ENCODE peak calls at places on chromosome 13, in four cellular contexts. E, T, W and H are unnamed samples.

GRCh38 chr13:112248406-112248760 is 127.8 kb upstream of the SPACA7 start:
- DNase-seq in E (no peak), T (no peak), W (no peak), H (peak; percentile 7)

GRCh38 chr13:79530270-79530669 is 49.3 kb downstream of the NDFIP2 start:
- DNase-seq in E (no peak), T (no peak), W (no peak), H (no peak)

GRCh38 chr13:70623260-70623659 is 515.0 kb upstream of the KLHL1 start:
- DNase-seq in E (no peak), T (no peak), W (no peak), H (no peak)

GRCh38 chr13:33279414-33279813 is 6.1 kb downstream of the STARD13 start:
- DNase-seq in E (no peak), T (no peak), W (no peak), H (peak; percentile 77)

GRCh38 chr13:19862511-19863313 is 737 bp downstream of the ZMYM5 start:
- DNase-seq in E (peak; percentile 31), T (peak; percentile 19), W (peak; percentile 47), H (peak; percentile 51)

GRCh38 chr13:84136582-84136981 is 254.3 kb upstream of the SLITRK1 start:
- DNase-seq in E (no peak), T (no peak), W (no peak), H (no peak)

GRCh38 chr13:113327391-113327765 is 30.3 kb downstream of the LAMP1 start:
- DNase-seq in E (no peak), T (no peak), W (no peak), H (no peak)

GRCh38 chr13:23990443-23990842 is 93.1 kb upstream of the C1QTNF9B start:
- DNase-seq in E (no peak), T (no peak), W (no peak), H (no peak)

GRCh38 chr13:114100446-114101320 is 31.7 kb downstream of the RASA3 start:
- DNase-seq in E (peak; percentile 20), T (peak; percentile 82), W (no peak), H (no peak)

GRCh38 chr13:70835349-70835748 is 727.1 kb upstream of the KLHL1 start:
- DNase-seq in E (no peak), T (no peak), W (no peak), H (no peak)

GRCh38 chr13:29993716-29994488 is 143.5 kb upstream of the UBL3 start:
- DNase-seq in E (peak; percentile 58), T (no peak), W (no peak), H (no peak)

GRCh38 chr13:30159446-30159839 is 147.9 kb downstream of the KATNAL1 start:
- DNase-seq in E (no peak), T (no peak), W (no peak), H (no peak)

GRCh38 chr13:40664100-40665060 is 2.1 kb downstream of the FOXO1 start:
- DNase-seq in E (peak; percentile 68), T (peak; percentile 78), W (peak; percentile 70), H (peak; percentile 87)

GRCh38 chr13:21871302-21871862 is 200.5 kb downstream of the FGF9 start:
- DNase-seq in E (no peak), T (no peak), W (no peak), H (no peak)

GRCh38 chr13:102255409-102255808 is 146.4 kb downstream of the FGF14 start:
- DNase-seq in E (no peak), T (no peak), W (no peak), H (no peak)

GRCh38 chr13:102677122-102677521 is 17.7 kb downstream of the METTL21C start:
- DNase-seq in E (no peak), T (no peak), W (no peak), H (no peak)

GRCh38 chr13:43797869-43798268 is 11.1 kb upstream of the ENOX1 start:
- DNase-seq in E (no peak), T (no peak), W (no peak), H (no peak)

GRCh38 chr13:112994084-112994780 is 25.2 kb downstream of the MCF2L start:
- DNase-seq in E (no peak), T (no peak), W (no peak), H (no peak)

GRCh38 chr13:75785130-75785529 is 149.0 kb downstream of the LMO7 start:
- DNase-seq in E (no peak), T (no peak), W (no peak), H (no peak)

GRCh38 chr13:75052616-75053015 is 429.4 kb downstream of the TBC1D4 start:
- DNase-seq in E (no peak), T (no peak), W (no peak), H (no peak)

GRCh38 chr13:75566658-75567057 is 17.1 kb downstream of the UCHL3 start:
- DNase-seq in E (no peak), T (no peak), W (no peak), H (no peak)

GRCh38 chr13:113862766-113863510 is 938 bp downstream of the GAS6 start:
- DNase-seq in E (no peak), T (peak; percentile 60), W (no peak), H (peak; percentile 62)

GRCh38 chr13:30757026-30757425 is 21.7 kb downstream of the ALOX5AP start:
- DNase-seq in E (no peak), T (no peak), W (no peak), H (no peak)

GRCh38 chr13:40776232-40776631 is 5.2 kb upstream of the MRPS31 start:
- DNase-seq in E (no peak), T (no peak), W (no peak), H (no peak)

GRCh38 chr13:44326961-44327360 is 46.7 kb upstream of the SERP2 start:
- DNase-seq in E (no peak), T (no peak), W (no peak), H (no peak)

GRCh38 chr13:23621316-23621645 is 51.1 kb downstream of the TNFRSF19 start:
- DNase-seq in E (no peak), T (no peak), W (no peak), H (no peak)

GRCh38 chr13:22081430-22081829 is 410.6 kb downstream of the FGF9 start:
- DNase-seq in E (no peak), T (no peak), W (no peak), H (no peak)

GRCh38 chr13:60134376-60134775 is 29.4 kb downstream of the DIAPH3 start:
- DNase-seq in E (no peak), T (no peak), W (no peak), H (no peak)

GRCh38 chr13:51614350-51614786 is 30.1 kb downstream of the WDFY2 start:
- DNase-seq in E (peak; percentile 28), T (peak; percentile 41), W (peak; percentile 35), H (no peak)

GRCh38 chr13:108269601-108270328 is at the start of gene TNFSF13B:
- DNase-seq in E (no peak), T (peak; percentile 57), W (peak; percentile 18), H (peak; percentile 23)

GRCh38 chr13:106466691-106467405 is 68.6 kb downstream of the EFNB2 start:
- DNase-seq in E (no peak), T (no peak), W (no peak), H (no peak)

GRCh38 chr13:85366759-85367417 is 432.3 kb downstream of the SLITRK6 start:
- DNase-seq in E (no peak), T (no peak), W (no peak), H (no peak)

GRCh38 chr13:44331446-44331845 is 42.2 kb upstream of the SERP2 start:
- DNase-seq in E (no peak), T (no peak), W (no peak), H (no peak)

GRCh38 chr13:54029720-54030119 is 1001.1 kb downstream of the OLFM4 start:
- DNase-seq in E (no peak), T (no peak), W (no peak), H (no peak)

GRCh38 chr13:113112893-113113845 is 7.6 kb downstream of the F7 start:
- DNase-seq in E (peak; percentile 1), T (no peak), W (no peak), H (no peak)

GRCh38 chr13:26262156-26262555 is 8.2 kb downstream of the CDK8 start:
- DNase-seq in E (no peak), T (no peak), W (no peak), H (no peak)

GRCh38 chr13:26255717-26256277 is 1.9 kb downstream of the CDK8 start:
- DNase-seq in E (no peak), T (no peak), W (no peak), H (no peak)

GRCh38 chr13:26254583-26255102 is 714 bp downstream of the CDK8 start:
- DNase-seq in E (peak; percentile 22), T (peak; percentile 61), W (peak; percentile 54), H (peak; percentile 65)

GRCh38 chr13:26257049-26257448 is 3.1 kb downstream of the CDK8 start:
- DNase-seq in E (no peak), T (no peak), W (no peak), H (no peak)

DNA sequence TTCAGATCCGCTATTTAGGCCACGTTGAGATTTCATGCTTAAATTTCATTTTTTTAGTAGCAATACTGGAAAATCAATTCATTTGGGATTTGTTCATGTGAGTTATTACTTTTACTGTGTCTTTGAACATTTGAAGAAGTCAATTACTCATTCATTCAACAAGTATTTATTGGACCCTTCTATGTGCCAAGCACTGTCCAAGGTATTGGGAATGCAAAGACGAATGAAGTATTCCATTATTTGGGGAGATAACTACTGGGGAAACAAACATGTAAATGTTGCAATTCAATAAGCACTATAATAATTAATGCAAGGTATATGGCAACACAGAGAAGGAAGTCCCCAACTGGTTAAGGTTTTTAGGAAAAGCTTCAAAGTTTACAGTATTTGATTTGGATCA is 5.7 kb downstream of the CDK8 start:
- DNase-seq in E (no peak), T (no peak), W (no peak), H (no peak)
- H3K4me1 ChIP-seq in E (no peaks in the 10 kb centered on the region), T (peaks cover 40% of the 10 kb centered on the region), W (peaks cover 23% of the 10 kb centered on the region), H (peaks cover 3% of the 10 kb centered on the region)

DNA sequence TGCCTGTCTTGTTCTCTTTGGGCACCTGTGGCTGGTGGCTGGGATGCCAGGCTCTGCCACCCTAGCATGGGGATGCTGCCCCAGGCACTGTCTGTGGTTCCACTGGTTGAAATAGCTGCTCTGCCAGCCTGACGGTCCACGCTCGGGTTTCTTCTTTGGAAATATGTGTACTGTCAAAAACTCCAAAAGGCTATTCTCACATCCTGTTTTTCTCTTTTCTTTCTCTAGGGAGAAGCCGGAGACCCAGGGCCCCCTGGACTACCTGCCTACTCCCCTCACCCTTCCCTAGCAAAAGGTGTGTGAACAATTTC is 115.0 kb downstream of the RAB20 start:
- DNase-seq in E (no peak), T (no peak), W (no peak), H (no peak)
- H3K27ac ChIP-seq in E (no peak overlapping the region), T (no peak overlapping the region), W (no peak overlapping the region), H (no peak overlapping the region)

DNA sequence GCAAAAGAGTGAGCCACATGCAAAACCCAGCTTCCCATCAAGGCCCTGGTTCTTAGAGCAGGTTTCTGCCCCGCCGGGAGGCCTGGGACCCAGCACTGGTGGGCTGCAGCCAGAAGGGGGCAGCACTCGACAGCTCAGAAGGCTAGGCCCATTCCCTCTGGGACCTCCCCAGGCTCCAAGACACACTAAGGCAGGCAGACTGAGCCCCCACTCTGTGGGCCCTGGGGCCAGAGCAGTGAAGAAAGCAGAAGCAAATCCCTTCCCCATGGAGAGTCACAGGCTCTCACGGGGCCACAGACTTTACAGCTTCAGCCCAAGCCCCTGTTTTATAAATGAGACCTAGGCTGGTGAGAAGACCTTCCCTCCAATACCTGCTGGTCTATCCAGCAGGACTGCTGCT is 109.4 kb downstream of the ABCC4 start:
- DNase-seq in E (peak; percentile 28), T (peak; percentile 65), W (peak; percentile 64), H (peak; percentile 78)
- TF ChIP-seq CTCF in E (peak; percentile 47), T (peak; percentile 65), W (peak; percentile 54), H (peak; percentile 90)

DNA sequence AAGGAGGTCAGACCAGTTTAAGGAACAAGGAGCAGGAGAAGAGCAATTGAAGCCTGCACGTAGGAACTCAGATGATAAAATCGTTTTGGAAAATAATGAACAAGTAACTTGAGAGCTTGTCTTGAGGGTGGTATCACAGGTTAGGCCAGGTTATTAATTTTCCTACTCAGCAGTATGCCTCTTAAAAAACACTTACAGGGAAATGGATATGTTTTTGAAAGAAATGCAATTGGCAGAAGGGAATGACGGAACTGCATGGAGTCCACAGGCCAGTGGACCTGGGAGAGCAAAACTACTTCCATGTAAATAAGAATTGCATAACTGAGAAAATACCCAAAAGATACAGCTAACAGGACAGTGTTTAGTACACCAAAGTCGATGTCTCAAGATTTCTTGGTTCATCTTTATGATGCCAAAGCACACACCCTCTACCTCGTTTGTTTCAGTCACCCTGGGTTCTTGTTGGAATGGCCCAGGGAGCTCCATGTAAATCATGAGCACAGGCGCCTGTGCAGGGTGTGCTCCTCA is 35.2 kb downstream of the MBNL2 start:
- DNase-seq in E (no peak), T (no peak), W (no peak), H (no peak)
- H3K4me1 ChIP-seq in E (peaks cover 20% of the 10 kb centered on the region), T (peaks cover 77% of the 10 kb centered on the region), W (peaks cover 10% of the 10 kb centered on the region), H (no peaks in the 10 kb centered on the region)